ENCODE peak calls at places on chromosomes 13 and 19, in nine cellular contexts. One of them, this sample, is unnamed. For H3K36me3, the result is how much of the 10 kb centered on the place peaks cover.

GRCh38 chr13:96984061-96984508 is 10.2 kb downstream of the OXGR1 start:
- DNase-seq in colonic mucosa: peak
- DNase-seq in BJ: no peak
- DNase-seq in thoracic aorta: no peak
- DNase-seq in lung: peak
- DNase-seq in PC-3: peak
- DNase-seq in pancreas: peak
- DNase-seq in heart right ventricle: no peak
- DNase-seq in HCT116: no peak
- DNase-seq in this sample: peak

GRCh38 chr19:17001603-17002183 is 24.9 kb downstream of the CPAMD8 start:
- DNase-seq in HCT116: no peak
- DNase-seq in thoracic aorta: no peak
- DNase-seq in colonic mucosa: no peak
- DNase-seq in lung: no peak
- DNase-seq in heart right ventricle: peak
- DNase-seq in BJ: no peak
- DNase-seq in pancreas: no peak
- DNase-seq in PC-3: no peak
- DNase-seq in this sample: no peak

GRCh38 chr13:45143346-45143751 is 23.0 kb downstream of the GTF2F2 start:
- DNase-seq in BJ: no peak
- DNase-seq in colonic mucosa: no peak
- DNase-seq in lung: no peak
- DNase-seq in pancreas: no peak
- DNase-seq in heart right ventricle: no peak
- DNase-seq in PC-3: peak
- DNase-seq in HCT116: peak
- DNase-seq in thoracic aorta: no peak
- DNase-seq in this sample: no peak

GRCh38 chr19:46762245-46762890 is 16.1 kb upstream of the STRN4 start:
- DNase-seq in colonic mucosa: no peak
- DNase-seq in pancreas: no peak
- DNase-seq in heart right ventricle: no peak
- DNase-seq in thoracic aorta: no peak
- DNase-seq in PC-3: no peak
- DNase-seq in BJ: no peak
- DNase-seq in lung: no peak
- DNase-seq in HCT116: no peak
- DNase-seq in this sample: no peak

GRCh38 chr13:113184568-113185440 is 23.7 kb downstream of the PCID2 start:
- DNase-seq in BJ: no peak
- DNase-seq in HCT116: no peak
- DNase-seq in PC-3: no peak
- DNase-seq in heart right ventricle: no peak
- DNase-seq in pancreas: no peak
- DNase-seq in colonic mucosa: no peak
- DNase-seq in lung: no peak
- DNase-seq in thoracic aorta: no peak
- DNase-seq in this sample: no peak

GRCh38 chr19:34120846-34121639 is 51.3 kb upstream of the LSM14A start:
- DNase-seq in colonic mucosa: peak
- DNase-seq in PC-3: peak
- DNase-seq in BJ: no peak
- DNase-seq in heart right ventricle: no peak
- DNase-seq in HCT116: peak
- DNase-seq in lung: no peak
- DNase-seq in thoracic aorta: no peak
- DNase-seq in pancreas: no peak
- DNase-seq in this sample: no peak

GRCh38 chr19:48321372-48321621 is 4.1 kb upstream of the EMP3 start:
- DNase-seq in HCT116: peak
- DNase-seq in heart right ventricle: peak
- DNase-seq in thoracic aorta: peak
- DNase-seq in pancreas: peak
- DNase-seq in colonic mucosa: peak
- DNase-seq in BJ: no peak
- DNase-seq in lung: peak
- DNase-seq in PC-3: peak
- DNase-seq in this sample: peak

GRCh38 chr19:55116232-55117062 is 990 bp downstream of the PPP1R12C start:
- DNase-seq in lung: peak
- DNase-seq in PC-3: peak
- DNase-seq in heart right ventricle: peak
- DNase-seq in BJ: no peak
- DNase-seq in colonic mucosa: peak
- DNase-seq in HCT116: no peak
- DNase-seq in pancreas: no peak
- DNase-seq in thoracic aorta: no peak
- DNase-seq in this sample: peak

GRCh38 chr13:30798776-30799625 is 63.7 kb downstream of the ALOX5AP start:
- DNase-seq in thoracic aorta: no peak
- DNase-seq in pancreas: no peak
- DNase-seq in PC-3: no peak
- DNase-seq in colonic mucosa: no peak
- DNase-seq in lung: no peak
- DNase-seq in heart right ventricle: no peak
- DNase-seq in HCT116: no peak
- DNase-seq in BJ: no peak
- DNase-seq in this sample: no peak

GRCh38 chr13:67620665-67621064 is 390.5 kb upstream of the PCDH9 start:
- DNase-seq in thoracic aorta: no peak
- DNase-seq in PC-3: no peak
- DNase-seq in lung: no peak
- DNase-seq in HCT116: no peak
- DNase-seq in BJ: no peak
- DNase-seq in colonic mucosa: no peak
- DNase-seq in heart right ventricle: no peak
- DNase-seq in pancreas: no peak
- DNase-seq in this sample: no peak

GRCh38 chr13:111343186-111343805 is 22.9 kb downstream of the TEX29 start:
- DNase-seq in heart right ventricle: no peak
- DNase-seq in HCT116: no peak
- DNase-seq in PC-3: no peak
- DNase-seq in colonic mucosa: no peak
- DNase-seq in pancreas: no peak
- DNase-seq in thoracic aorta: no peak
- DNase-seq in BJ: no peak
- DNase-seq in lung: peak
- DNase-seq in this sample: no peak
- TF ChIP-seq CTCF in heart right ventricle: no peak
- TF ChIP-seq CTCF in HCT116: no peak
- TF ChIP-seq CTCF in PC-3: no peak
- TF ChIP-seq CTCF in colonic mucosa: no peak
- TF ChIP-seq CTCF in pancreas: no peak
- TF ChIP-seq CTCF in thoracic aorta: no peak
- TF ChIP-seq CTCF in BJ: no peak
- TF ChIP-seq CTCF in lung: no peak
- TF ChIP-seq CTCF in this sample: no peak

DNA sequence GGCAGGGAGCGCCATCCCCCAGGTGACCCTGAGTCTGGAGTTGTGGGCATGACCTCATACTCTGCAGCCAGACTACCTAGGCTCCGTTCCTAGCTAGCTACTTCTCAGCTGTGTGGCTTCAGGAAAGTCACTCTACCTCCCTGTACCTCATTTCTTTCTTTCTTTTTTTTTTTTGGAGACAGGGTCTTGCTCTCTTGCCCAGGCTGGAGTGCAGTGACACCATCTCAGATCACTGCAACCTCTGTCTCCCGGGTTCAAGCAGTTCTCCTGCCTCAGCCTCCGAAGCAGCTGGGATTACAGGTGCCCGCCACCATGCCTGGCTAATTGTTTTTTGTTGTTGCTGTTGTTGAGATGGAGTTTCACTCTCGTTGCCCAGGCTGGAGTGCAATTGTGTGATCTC is 15.0 kb downstream of the PLIN3 start:
- DNase-seq in PC-3: no peak
- DNase-seq in pancreas: no peak
- DNase-seq in colonic mucosa: no peak
- DNase-seq in HCT116: no peak
- DNase-seq in thoracic aorta: no peak
- DNase-seq in heart right ventricle: no peak
- DNase-seq in BJ: no peak
- DNase-seq in lung: no peak
- DNase-seq in this sample: no peak
- H3K36me3 ChIP-seq in PC-3: under half
- H3K36me3 ChIP-seq in pancreas: under half
- H3K36me3 ChIP-seq in colonic mucosa: under half
- H3K36me3 ChIP-seq in HCT116: under half
- H3K36me3 ChIP-seq in thoracic aorta: under half
- H3K36me3 ChIP-seq in heart right ventricle: under half
- H3K36me3 ChIP-seq in BJ: under half
- H3K36me3 ChIP-seq in lung: under half
- H3K36me3 ChIP-seq in this sample: under half

GRCh38 chr13:46665630-46666482 is 112.9 kb downstream of the LRCH1 start:
- DNase-seq in BJ: no peak
- DNase-seq in PC-3: peak
- DNase-seq in pancreas: no peak
- DNase-seq in heart right ventricle: no peak
- DNase-seq in HCT116: no peak
- DNase-seq in colonic mucosa: peak
- DNase-seq in lung: no peak
- DNase-seq in thoracic aorta: no peak
- DNase-seq in this sample: peak

GRCh38 chr13:46668302-46668720 is 115.3 kb downstream of the LRCH1 start:
- DNase-seq in colonic mucosa: peak
- DNase-seq in pancreas: no peak
- DNase-seq in heart right ventricle: peak
- DNase-seq in HCT116: no peak
- DNase-seq in thoracic aorta: no peak
- DNase-seq in lung: peak
- DNase-seq in BJ: peak
- DNase-seq in PC-3: peak
- DNase-seq in this sample: no peak

GRCh38 chr13:46668906-46669525 is 116.0 kb downstream of the LRCH1 start:
- DNase-seq in colonic mucosa: no peak
- DNase-seq in pancreas: no peak
- DNase-seq in PC-3: no peak
- DNase-seq in HCT116: no peak
- DNase-seq in lung: no peak
- DNase-seq in heart right ventricle: no peak
- DNase-seq in thoracic aorta: no peak
- DNase-seq in BJ: no peak
- DNase-seq in this sample: no peak

GRCh38 chr13:46666727-46667456 is 113.9 kb downstream of the LRCH1 start:
- DNase-seq in heart right ventricle: peak
- DNase-seq in HCT116: no peak
- DNase-seq in lung: no peak
- DNase-seq in colonic mucosa: no peak
- DNase-seq in pancreas: no peak
- DNase-seq in BJ: no peak
- DNase-seq in thoracic aorta: no peak
- DNase-seq in PC-3: no peak
- DNase-seq in this sample: no peak

DNA sequence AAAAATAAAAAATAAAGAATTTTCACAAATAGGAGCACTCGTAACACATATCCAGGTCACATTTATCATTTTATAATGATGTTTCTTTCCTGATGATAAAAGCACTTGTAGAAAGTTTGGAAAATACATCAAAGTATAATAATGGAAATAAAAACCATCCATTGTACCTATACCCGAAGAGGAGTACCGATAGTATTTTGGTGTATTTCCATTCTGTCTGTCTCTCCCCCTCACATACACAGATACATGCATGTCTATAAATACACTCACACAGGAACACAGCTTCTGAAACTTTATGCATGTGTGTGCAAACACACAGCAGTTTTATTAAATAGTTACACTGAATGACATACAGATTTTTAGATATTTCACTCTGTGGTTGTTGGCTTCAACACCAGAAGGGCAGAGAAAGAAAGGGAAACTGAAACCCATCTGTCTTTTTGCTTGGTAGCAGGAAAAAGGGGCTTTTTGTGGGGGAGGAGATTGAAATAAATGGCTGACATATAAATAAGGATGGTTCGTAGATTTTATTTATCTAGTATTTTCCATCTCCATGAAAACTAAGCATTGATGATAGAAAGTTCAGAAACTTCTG is 114.8 kb downstream of the LRCH1 start:
- DNase-seq in colonic mucosa: no peak
- DNase-seq in lung: no peak
- DNase-seq in thoracic aorta: no peak
- DNase-seq in pancreas: no peak
- DNase-seq in PC-3: no peak
- DNase-seq in BJ: no peak
- DNase-seq in heart right ventricle: no peak
- DNase-seq in HCT116: no peak
- DNase-seq in this sample: no peak
- H3K4me3 ChIP-seq in colonic mucosa: no peak
- H3K4me3 ChIP-seq in lung: no peak
- H3K4me3 ChIP-seq in thoracic aorta: peak
- H3K4me3 ChIP-seq in pancreas: no peak
- H3K4me3 ChIP-seq in PC-3: no peak
- H3K4me3 ChIP-seq in BJ: no peak
- H3K4me3 ChIP-seq in heart right ventricle: peak
- H3K4me3 ChIP-seq in HCT116: no peak
- H3K4me3 ChIP-seq in this sample: no peak

GRCh38 chr19:12648088-12648487 is 18.5 kb downstream of the MAN2B1 start:
- DNase-seq in PC-3: no peak
- DNase-seq in pancreas: peak
- DNase-seq in BJ: no peak
- DNase-seq in lung: no peak
- DNase-seq in HCT116: no peak
- DNase-seq in thoracic aorta: no peak
- DNase-seq in heart right ventricle: no peak
- DNase-seq in colonic mucosa: peak
- DNase-seq in this sample: no peak

GRCh38 chr19:12647047-12647446 is 19.5 kb downstream of the MAN2B1 start:
- DNase-seq in lung: no peak
- DNase-seq in colonic mucosa: no peak
- DNase-seq in HCT116: no peak
- DNase-seq in PC-3: no peak
- DNase-seq in BJ: no peak
- DNase-seq in pancreas: no peak
- DNase-seq in heart right ventricle: no peak
- DNase-seq in thoracic aorta: no peak
- DNase-seq in this sample: no peak

GRCh38 chr19:12647490-12648071 is 19.0 kb downstream of the MAN2B1 start:
- DNase-seq in PC-3: no peak
- DNase-seq in pancreas: peak
- DNase-seq in thoracic aorta: no peak
- DNase-seq in lung: peak
- DNase-seq in heart right ventricle: peak
- DNase-seq in HCT116: no peak
- DNase-seq in BJ: no peak
- DNase-seq in colonic mucosa: peak
- DNase-seq in this sample: no peak

GRCh38 chr19:12649941-12650340 is 16.6 kb downstream of the MAN2B1 start:
- DNase-seq in HCT116: no peak
- DNase-seq in lung: no peak
- DNase-seq in BJ: no peak
- DNase-seq in thoracic aorta: no peak
- DNase-seq in PC-3: no peak
- DNase-seq in pancreas: no peak
- DNase-seq in colonic mucosa: no peak
- DNase-seq in heart right ventricle: no peak
- DNase-seq in this sample: no peak

DNA sequence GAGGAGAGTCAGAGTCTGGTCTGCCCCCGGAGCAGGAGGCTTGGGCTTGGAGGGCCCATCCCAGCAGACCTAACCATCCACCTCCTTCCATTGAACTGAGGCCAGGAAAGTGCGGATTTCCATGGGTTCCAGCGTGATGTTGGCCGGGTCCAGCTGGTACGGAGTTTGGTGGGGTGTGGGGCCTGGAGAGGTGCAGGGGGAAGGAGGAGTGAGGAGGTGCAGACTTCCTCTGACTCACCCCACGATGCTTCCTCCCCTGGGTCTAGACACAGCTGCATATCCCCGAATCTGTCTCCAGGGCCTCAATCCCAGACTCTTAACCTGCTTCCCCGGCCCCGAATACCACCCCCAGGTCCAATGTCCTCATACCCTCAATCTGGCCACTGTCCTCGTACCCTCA is 20.0 kb downstream of the MAN2B1 start:
- DNase-seq in HCT116: no peak
- DNase-seq in thoracic aorta: no peak
- DNase-seq in heart right ventricle: no peak
- DNase-seq in pancreas: no peak
- DNase-seq in BJ: no peak
- DNase-seq in PC-3: no peak
- DNase-seq in lung: no peak
- DNase-seq in colonic mucosa: no peak
- DNase-seq in this sample: no peak
- TF ChIP-seq CTCF in HCT116: no peak
- TF ChIP-seq CTCF in thoracic aorta: no peak
- TF ChIP-seq CTCF in heart right ventricle: no peak
- TF ChIP-seq CTCF in pancreas: no peak
- TF ChIP-seq CTCF in BJ: no peak
- TF ChIP-seq CTCF in PC-3: no peak
- TF ChIP-seq CTCF in lung: no peak
- TF ChIP-seq CTCF in colonic mucosa: no peak
- TF ChIP-seq CTCF in this sample: no peak

This sample was measured in Caco-2.